ENCODE peak calls at places on chromosomes 5 and 9, in five cellular contexts. K, G, X, L and R are unnamed samples.

GRCh38 chr9:68923480-68923879 is 90.4 kb downstream of the PRKACG start:
- DNase-seq in K (no peak), G (no peak), X (no peak), L (no peak), R (no peak)

GRCh38 chr5:83107692-83108410 is 30.5 kb downstream of the XRCC4 start:
- DNase-seq in K (no peak), G (no peak), X (no peak), L (no peak), R (no peak)

GRCh38 chr5:83313431-83313830 is 158.1 kb upstream of the VCAN start:
- DNase-seq in K (no peak), G (peak; percentile 66), X (no peak), L (no peak), R (no peak)

GRCh38 chr9:38294130-38294529 is 98.4 kb upstream of the ALDH1B1 start:
- DNase-seq in K (no peak), G (no peak), X (no peak), L (no peak), R (no peak)

GRCh38 chr5:54756796-54757402 is 228.5 kb downstream of the ESM1 start:
- DNase-seq in K (peak; percentile 19), G (no peak), X (no peak), L (no peak), R (no peak)

GRCh38 chr5:32734822-32735378 is 23.8 kb downstream of the NPR3 start:
- DNase-seq in K (no peak), G (no peak), X (no peak), L (peak; percentile 19), R (no peak)

GRCh38 chr5:172731286-172732073 is 39.5 kb downstream of the DUSP1 start:
- DNase-seq in K (no peak), G (no peak), X (no peak), L (no peak), R (no peak)

GRCh38 chr9:134396258-134396742 is 70.0 kb downstream of the RXRA start:
- DNase-seq in K (no peak), G (no peak), X (no peak), L (no peak), R (peak; percentile 85)

GRCh38 chr9:132591751-132592314 is 9.4 kb downstream of the BARHL1 start:
- DNase-seq in K (no peak), G (no peak), X (no peak), L (peak; percentile 36), R (no peak)

GRCh38 chr5:143025971-143026370 is 255.8 kb downstream of the ARHGAP26 start:
- DNase-seq in K (peak; percentile 59), G (peak; percentile 9), X (no peak), L (no peak), R (no peak)

GRCh38 chr5:17275279-17276158 is 58.1 kb downstream of the BASP1 start:
- DNase-seq in K (no peak), G (no peak), X (no peak), L (no peak), R (no peak)

GRCh38 chr5:115433918-115434317 is 110.7 kb downstream of the FEM1C start:
- DNase-seq in K (no peak), G (peak; percentile 30), X (no peak), L (no peak), R (no peak)

GRCh38 chr5:135578685-135579341 is at the start of gene CXCL14:
- DNase-seq in K (peak; percentile 14), G (peak; percentile 87), X (no peak), L (peak; percentile 85), R (peak; percentile 66)

GRCh38 chr9:125785187-125785840 is 38.1 kb downstream of the PBX3 start:
- DNase-seq in K (peak; percentile 14), G (no peak), X (no peak), L (no peak), R (peak; percentile 33)

GRCh38 chr9:28289732-28290131 is 716.5 kb upstream of the C9orf72 start:
- DNase-seq in K (no peak), G (no peak), X (no peak), L (no peak), R (no peak)

GRCh38 chr9:124220551-124221451 is 36.9 kb upstream of the NEK6 start:
- DNase-seq in K (no peak), G (peak; percentile 50), X (no peak), L (no peak), R (no peak)

GRCh38 chr9:92278117-92278516 is 15.4 kb downstream of the IARS1 start:
- DNase-seq in K (peak; percentile 15), G (peak; percentile 81), X (no peak), L (no peak), R (no peak)